ENCODE peak calls at places on chromosome 22, in five cellular contexts. F is activated CD8-positive, alpha-beta memory T cell treated with anti-CD3 and anti-CD28 coated beads for 1 hour; K is NB4; B is brain pericyte; W is psoas muscle. X is an unnamed sample.

GRCh38 chr22:21707677-21708076 is 27.9 kb downstream of the YPEL1 start:
- DNase-seq in F (no peak), K (no peak), B (no peak), W (no peak), X (no peak)

GRCh38 chr22:38239101-38239761 is 33.6 kb downstream of the TMEM184B start:
- DNase-seq in F (no peak), K (no peak), B (no peak), W (peak), X (no peak)

GRCh38 chr22:19853058-19853878 is 1.4 kb downstream of the GNB1L start:
- DNase-seq in F (no peak), K (no peak), B (no peak), W (no peak), X (no peak)

GRCh38 chr22:44357296-44357961 is 44.7 kb upstream of the SHISAL1 start:
- DNase-seq in F (no peak), K (peak), B (no peak), W (peak), X (no peak)

GRCh38 chr22:28560005-28560742 is 119.5 kb downstream of the TTC28 start:
- DNase-seq in F (no peak), K (peak), B (no peak), W (no peak), X (no peak)

GRCh38 chr22:46355996-46356471 is 20.5 kb downstream of the TRMU start:
- DNase-seq in F (no peak), K (no peak), B (no peak), W (peak), X (peak)

GRCh38 chr22:26610983-26611382 is 6.8 kb downstream of the CRYBB1 start:
- DNase-seq in F (no peak), K (no peak), B (no peak), W (no peak), X (no peak)

GRCh38 chr22:23243006-23243573 is 62.8 kb downstream of the BCR start:
- DNase-seq in F (no peak), K (no peak), B (no peak), W (peak), X (no peak)

GRCh38 chr22:41157083-41157482 is 48.0 kb upstream of the L3MBTL2 start:
- DNase-seq in F (no peak), K (no peak), B (no peak), W (no peak), X (no peak)

GRCh38 chr22:42805998-42806481 is 51.0 kb downstream of the ARFGAP3 start:
- DNase-seq in F (no peak), K (no peak), B (no peak), W (no peak), X (no peak)

GRCh38 chr22:21568207-21569075 is 927 bp downstream of the UBE2L3 start:
- DNase-seq in F (no peak), K (peak), B (no peak), W (peak), X (no peak)

GRCh38 chr22:49733631-49734030 is 94.0 kb downstream of the BRD1 start:
- DNase-seq in F (no peak), K (no peak), B (no peak), W (no peak), X (no peak)

GRCh38 chr22:42273855-42274451 is 3.5 kb upstream of the TCF20 start:
- DNase-seq in F (no peak), K (peak), B (no peak), W (no peak), X (no peak)

GRCh38 chr22:41642711-41643110 is 21.6 kb downstream of the XRCC6 start:
- DNase-seq in F (no peak), K (no peak), B (no peak), W (no peak), X (no peak)

GRCh38 chr22:50186789-50187523 is 1.2 kb downstream of the TRABD start:
- DNase-seq in F (no peak), K (no peak), B (no peak), W (peak), X (peak)

GRCh38 chr22:42684462-42685195 is 35.4 kb upstream of the CYB5R3 start:
- DNase-seq in F (no peak), K (no peak), B (no peak), W (peak), X (no peak)

GRCh38 chr22:36552300-36552699 is 23.3 kb upstream of the EIF3D start:
- DNase-seq in F (no peak), K (peak), B (no peak), W (no peak), X (no peak)

GRCh38 chr22:31742682-31743081 is 7.2 kb downstream of the PRR14L start:
- DNase-seq in F (no peak), K (no peak), B (no peak), W (no peak), X (no peak)

GRCh38 chr22:42061041-42061440 is 9.6 kb downstream of the NAGA start:
- DNase-seq in F (no peak), K (no peak), B (no peak), W (no peak), X (no peak)

GRCh38 chr22:20430641-20431519 is 6.7 kb downstream of the SCARF2 start:
- DNase-seq in F (peak), K (peak), B (no peak), W (peak), X (no peak)

GRCh38 chr22:20203142-20204099 is 52.6 kb upstream of the CCDC188 start:
- DNase-seq in F (no peak), K (no peak), B (no peak), W (no peak), X (no peak)

GRCh38 chr22:44588348-44588747 is 90.3 kb upstream of the RTL6 start:
- DNase-seq in F (no peak), K (no peak), B (no peak), W (no peak), X (no peak)

GRCh38 chr22:49196046-49196511 is 631.6 kb downstream of the BRD1 start:
- DNase-seq in F (no peak), K (no peak), B (no peak), W (no peak), X (peak)

GRCh38 chr22:45864959-45865496 is 111.9 kb downstream of the WNT7B start:
- DNase-seq in F (no peak), K (no peak), B (no peak), W (no peak), X (no peak)

GRCh38 chr22:48704335-48704734 is 1123.3 kb downstream of the BRD1 start:
- DNase-seq in F (no peak), K (no peak), B (no peak), W (no peak), X (peak)

GRCh38 chr22:33006220-33006954 is 51.8 kb downstream of the SYN3 start:
- DNase-seq in F (no peak), K (no peak), B (no peak), W (no peak), X (no peak)

GRCh38 chr22:22167791-22168189 is 76.8 kb upstream of the VPREB1 start:
- DNase-seq in F (no peak), K (no peak), B (no peak), W (no peak), X (no peak)

GRCh38 chr22:35914665-35915476 is 113.8 kb downstream of the RBFOX2 start:
- DNase-seq in F (no peak), K (peak), B (peak), W (peak), X (no peak)

GRCh38 chr22:33841281-33842005 is 78.8 kb downstream of the LARGE1 start:
- DNase-seq in F (no peak), K (peak), B (no peak), W (no peak), X (no peak)

GRCh38 chr22:49617866-49618688 is 209.6 kb downstream of the BRD1 start:
- DNase-seq in F (no peak), K (no peak), B (no peak), W (peak), X (no peak)

GRCh38 chr22:47171441-47172221 is 409.2 kb downstream of the TBC1D22A start:
- DNase-seq in F (no peak), K (no peak), B (no peak), W (peak), X (no peak)

GRCh38 chr22:46676479-46676878 is 56.3 kb downstream of the GRAMD4 start:
- DNase-seq in F (no peak), K (no peak), B (no peak), W (no peak), X (no peak)

GRCh38 chr22:23789638-23790037 is 2.9 kb downstream of the SMARCB1 start:
- DNase-seq in F (no peak), K (no peak), B (no peak), W (peak), X (no peak)

GRCh38 chr22:27474711-27475547 is 326.6 kb downstream of the MN1 start:
- DNase-seq in F (no peak), K (no peak), B (no peak), W (no peak), X (no peak)

GRCh38 chr22:33361581-33361980 is 303.4 kb upstream of the SYN3 start:
- DNase-seq in F (no peak), K (peak), B (no peak), W (no peak), X (no peak)

GRCh38 chr22:30838111-30838510 is 130.5 kb downstream of the MORC2 start:
- DNase-seq in F (no peak), K (no peak), B (no peak), W (no peak), X (no peak)

X was measured in Right ventricle myocardium inferior.